ENCODE peak calls at places on chromosomes 6 and 20, in six cellular contexts. One of them, this sample, is unnamed.

GRCh38 chr6:39496951-39497350 is 174.4 kb upstream of the KCNK16 start:
- ATAC-seq in T-cell: no peak
- ATAC-seq in naive thymus-derived CD8-positive, alpha-beta T cell: no peak
- ATAC-seq in CD4-positive, alpha-beta T cell: no peak
- ATAC-seq in naive thymus-derived CD4-positive, alpha-beta T cell: no peak
- ATAC-seq in HCT116: no peak
- ATAC-seq in this sample: no peak

GRCh38 chr6:35016417-35017221 is 124.5 kb downstream of the TCP11 start:
- ATAC-seq in naive thymus-derived CD8-positive, alpha-beta T cell: no peak
- ATAC-seq in CD4-positive, alpha-beta T cell: no peak
- ATAC-seq in T-cell: no peak
- ATAC-seq in HCT116: no peak
- ATAC-seq in naive thymus-derived CD4-positive, alpha-beta T cell: no peak
- ATAC-seq in this sample: no peak

GRCh38 chr20:44616604-44616964 is 34.2 kb downstream of the PKIG start:
- ATAC-seq in naive thymus-derived CD8-positive, alpha-beta T cell: no peak
- ATAC-seq in CD4-positive, alpha-beta T cell: no peak
- ATAC-seq in T-cell: no peak
- ATAC-seq in naive thymus-derived CD4-positive, alpha-beta T cell: no peak
- ATAC-seq in HCT116: no peak
- ATAC-seq in this sample: peak; percentile 21

GRCh38 chr6:73964455-73964854 is 268.5 kb downstream of the CD109 start:
- ATAC-seq in T-cell: no peak
- ATAC-seq in HCT116: no peak
- ATAC-seq in CD4-positive, alpha-beta T cell: no peak
- ATAC-seq in naive thymus-derived CD8-positive, alpha-beta T cell: no peak
- ATAC-seq in naive thymus-derived CD4-positive, alpha-beta T cell: no peak
- ATAC-seq in this sample: no peak

GRCh38 chr6:31441368-31442267 is 38.2 kb downstream of the MICA start:
- ATAC-seq in naive thymus-derived CD8-positive, alpha-beta T cell: peak; percentile 100
- ATAC-seq in HCT116: peak; percentile 86
- ATAC-seq in naive thymus-derived CD4-positive, alpha-beta T cell: peak; percentile 98
- ATAC-seq in CD4-positive, alpha-beta T cell: peak; percentile 95
- ATAC-seq in T-cell: peak; percentile 92
- ATAC-seq in this sample: peak; percentile 87

GRCh38 chr6:107811591-107812218 is 12.4 kb downstream of the SCML4 start:
- ATAC-seq in naive thymus-derived CD4-positive, alpha-beta T cell: peak; percentile 40
- ATAC-seq in HCT116: no peak
- ATAC-seq in CD4-positive, alpha-beta T cell: no peak
- ATAC-seq in naive thymus-derived CD8-positive, alpha-beta T cell: peak; percentile 26
- ATAC-seq in T-cell: no peak
- ATAC-seq in this sample: no peak

GRCh38 chr6:154592199-154592860 is 81.8 kb upstream of the CNKSR3 start:
- ATAC-seq in CD4-positive, alpha-beta T cell: no peak
- ATAC-seq in T-cell: no peak
- ATAC-seq in naive thymus-derived CD4-positive, alpha-beta T cell: no peak
- ATAC-seq in naive thymus-derived CD8-positive, alpha-beta T cell: no peak
- ATAC-seq in HCT116: no peak
- ATAC-seq in this sample: no peak

GRCh38 chr6:150403458-150404245 is 34.8 kb downstream of the IYD start:
- ATAC-seq in HCT116: no peak
- ATAC-seq in CD4-positive, alpha-beta T cell: no peak
- ATAC-seq in naive thymus-derived CD8-positive, alpha-beta T cell: no peak
- ATAC-seq in T-cell: no peak
- ATAC-seq in naive thymus-derived CD4-positive, alpha-beta T cell: no peak
- ATAC-seq in this sample: peak; percentile 50

GRCh38 chr6:87670707-87671106 is 31.3 kb downstream of the AKIRIN2 start:
- ATAC-seq in HCT116: no peak
- ATAC-seq in naive thymus-derived CD4-positive, alpha-beta T cell: peak; percentile 54
- ATAC-seq in naive thymus-derived CD8-positive, alpha-beta T cell: no peak
- ATAC-seq in CD4-positive, alpha-beta T cell: no peak
- ATAC-seq in T-cell: no peak
- ATAC-seq in this sample: no peak

GRCh38 chr20:45080867-45081616 is 19.9 kb downstream of the KCNS1 start:
- ATAC-seq in HCT116: peak; percentile 81
- ATAC-seq in naive thymus-derived CD8-positive, alpha-beta T cell: peak; percentile 43
- ATAC-seq in naive thymus-derived CD4-positive, alpha-beta T cell: peak; percentile 34
- ATAC-seq in T-cell: no peak
- ATAC-seq in CD4-positive, alpha-beta T cell: peak; percentile 56
- ATAC-seq in this sample: no peak

GRCh38 chr20:56628015-56628872 is 862 bp upstream of the TFAP2C start:
- ATAC-seq in naive thymus-derived CD4-positive, alpha-beta T cell: no peak
- ATAC-seq in naive thymus-derived CD8-positive, alpha-beta T cell: no peak
- ATAC-seq in T-cell: no peak
- ATAC-seq in HCT116: peak; percentile 19
- ATAC-seq in CD4-positive, alpha-beta T cell: no peak
- ATAC-seq in this sample: no peak

GRCh38 chr20:14434379-14435136 is 97.1 kb upstream of the FLRT3 start:
- ATAC-seq in naive thymus-derived CD8-positive, alpha-beta T cell: no peak
- ATAC-seq in naive thymus-derived CD4-positive, alpha-beta T cell: no peak
- ATAC-seq in HCT116: no peak
- ATAC-seq in T-cell: no peak
- ATAC-seq in CD4-positive, alpha-beta T cell: no peak
- ATAC-seq in this sample: peak; percentile 95

GRCh38 chr6:7991536-7991935 is 72.7 kb downstream of the BLOC1S5 start:
- ATAC-seq in HCT116: peak; percentile 42
- ATAC-seq in T-cell: no peak
- ATAC-seq in naive thymus-derived CD8-positive, alpha-beta T cell: no peak
- ATAC-seq in CD4-positive, alpha-beta T cell: no peak
- ATAC-seq in naive thymus-derived CD4-positive, alpha-beta T cell: no peak
- ATAC-seq in this sample: peak; percentile 57